ENCODE peak calls at places on chromosomes 2 and 18, in four cellular contexts. Y is GM10248, H is upper lobe of right lung, D is B cell. O is an unnamed sample.

GRCh38 chr2:238924496-238925195 is 76.8 kb downstream of the TWIST2 start:
- DNase-seq in Y (no peak), H (peak; percentile 48), D (no peak), O (no peak)

GRCh38 chr2:9656270-9656766 is 25.5 kb upstream of the YWHAQ start:
- DNase-seq in Y (peak; percentile 84), H (no peak), D (no peak), O (peak; percentile 84)

GRCh38 chr18:70195852-70196434 is 9.5 kb downstream of the RTTN start:
- DNase-seq in Y (peak; percentile 21), H (no peak), D (no peak), O (peak; percentile 30)

GRCh38 chr2:187390891-187391290 is 57.2 kb downstream of the CALCRL start:
- DNase-seq in Y (no peak), H (no peak), D (no peak), O (no peak)

GRCh38 chr2:130728007-130728454 is 839 bp upstream of the GPR148 start:
- DNase-seq in Y (no peak), H (no peak), D (no peak), O (peak; percentile 45)

GRCh38 chr2:61220768-61221167 is 58.8 kb downstream of the C2orf74 start:
- DNase-seq in Y (no peak), H (no peak), D (no peak), O (no peak)

GRCh38 chr2:162074937-162075688 is 1.1 kb upstream of the DPP4 start:
- DNase-seq in Y (no peak), H (no peak), D (no peak), O (no peak)

GRCh38 chr2:232420073-232420454 is 13.4 kb downstream of the ALPG start:
- DNase-seq in Y (no peak), H (peak; percentile 59), D (no peak), O (no peak)

GRCh38 chr2:170817247-170817998 is 736 bp downstream of the GAD1 start:
- DNase-seq in Y (peak; percentile 34), H (no peak), D (no peak), O (peak; percentile 51)

GRCh38 chr2:187215576-187216240 is 232.3 kb downstream of the CALCRL start:
- DNase-seq in Y (no peak), H (no peak), D (no peak), O (no peak)

GRCh38 chr2:170711774-170712652 is 3.1 kb upstream of the SP5 start:
- DNase-seq in Y (no peak), H (no peak), D (no peak), O (peak; percentile 31)

GRCh38 chr2:150647943-150648342 is 160.5 kb upstream of the RND3 start:
- DNase-seq in Y (no peak), H (no peak), D (no peak), O (no peak)

GRCh38 chr18:23356915-23357421 is 96.1 kb upstream of the RIOK3 start:
- DNase-seq in Y (no peak), H (no peak), D (no peak), O (no peak)

GRCh38 chr2:169799555-169799954 is 884 bp downstream of the SSB start:
- DNase-seq in Y (no peak), H (no peak), D (no peak), O (peak; percentile 21)

GRCh38 chr2:72778410-72778809 is 47.4 kb downstream of the EXOC6B start:
- DNase-seq in Y (no peak), H (no peak), D (no peak), O (no peak)

GRCh38 chr2:101387151-101387807 is at the start of gene CREG2:
- DNase-seq in Y (peak; percentile 34), H (peak; percentile 83), D (peak; percentile 43), O (peak; percentile 65)

GRCh38 chr2:39059366-39059952 is 61.4 kb downstream of the SOS1 start:
- DNase-seq in Y (peak; percentile 39), H (no peak), D (no peak), O (peak; percentile 38)

GRCh38 chr18:60446821-60447220 is 74.2 kb upstream of the MC4R start:
- DNase-seq in Y (no peak), H (no peak), D (no peak), O (no peak)

GRCh38 chr2:127072970-127073369 is 34.0 kb downstream of the BIN1 start:
- DNase-seq in Y (no peak), H (no peak), D (no peak), O (no peak)

GRCh38 chr2:240401308-240401707 is 34.2 kb upstream of the GPC1 start:
- DNase-seq in Y (no peak), H (peak; percentile 51), D (no peak), O (no peak)

GRCh38 chr2:118386636-118387302 is 298.5 kb downstream of the INSIG2 start:
- DNase-seq in Y (no peak), H (no peak), D (no peak), O (no peak)

GRCh38 chr18:24234850-24235418 is 96.1 kb downstream of the CABYR start:
- DNase-seq in Y (no peak), H (no peak), D (no peak), O (no peak)

GRCh38 chr18:9612215-9612830 is 2.0 kb downstream of the PPP4R1 start:
- DNase-seq in Y (peak; percentile 39), H (no peak), D (peak; percentile 67), O (peak; percentile 37)

GRCh38 chr18:45978084-45978483 is 11.0 kb upstream of the EPG5 start:
- DNase-seq in Y (no peak), H (no peak), D (no peak), O (no peak)

GRCh38 chr18:78862395-78862794 is 117.2 kb upstream of the SALL3 start:
- DNase-seq in Y (no peak), H (no peak), D (no peak), O (no peak)

GRCh38 chr18:2415656-2416055 is 155.6 kb downstream of the METTL4 start:
- DNase-seq in Y (no peak), H (no peak), D (no peak), O (no peak)

GRCh38 chr18:56294484-56295183 is 343.8 kb downstream of the TXNL1 start:
- DNase-seq in Y (no peak), H (no peak), D (no peak), O (no peak)

GRCh38 chr2:18825856-18826255 is 236.5 kb upstream of the NT5C1B start:
- DNase-seq in Y (no peak), H (no peak), D (no peak), O (no peak)

GRCh38 chr2:236904389-236905263 is 181.1 kb upstream of the COPS8 start:
- DNase-seq in Y (no peak), H (no peak), D (no peak), O (no peak)

GRCh38 chr2:179354739-179355537 is 90.3 kb upstream of the SESTD1 start:
- DNase-seq in Y (no peak), H (no peak), D (no peak), O (no peak)
- TF ChIP-seq CTCF in Y (peak; percentile 12), H (no peak), D (peak; percentile 38), O (no peak)

GRCh38 chr2:226124548-226125011 is 675.0 kb downstream of the IRS1 start:
- DNase-seq in Y (no peak), H (no peak), D (no peak), O (no peak)

GRCh38 chr2:226127682-226128081 is 671.9 kb downstream of the IRS1 start:
- DNase-seq in Y (no peak), H (no peak), D (no peak), O (no peak)

GRCh38 chr2:226123307-226123706 is 676.3 kb downstream of the IRS1 start:
- DNase-seq in Y (no peak), H (no peak), D (no peak), O (no peak)

GRCh38 chr2:226126104-226126503 is 673.5 kb downstream of the IRS1 start:
- DNase-seq in Y (no peak), H (no peak), D (no peak), O (no peak)

GRCh38 chr2:226125151-226125550 is 674.5 kb downstream of the IRS1 start:
- DNase-seq in Y (no peak), H (no peak), D (no peak), O (no peak)
- TF ChIP-seq CTCF in Y (no peak), H (no peak), D (no peak), O (no peak)

DNA sequence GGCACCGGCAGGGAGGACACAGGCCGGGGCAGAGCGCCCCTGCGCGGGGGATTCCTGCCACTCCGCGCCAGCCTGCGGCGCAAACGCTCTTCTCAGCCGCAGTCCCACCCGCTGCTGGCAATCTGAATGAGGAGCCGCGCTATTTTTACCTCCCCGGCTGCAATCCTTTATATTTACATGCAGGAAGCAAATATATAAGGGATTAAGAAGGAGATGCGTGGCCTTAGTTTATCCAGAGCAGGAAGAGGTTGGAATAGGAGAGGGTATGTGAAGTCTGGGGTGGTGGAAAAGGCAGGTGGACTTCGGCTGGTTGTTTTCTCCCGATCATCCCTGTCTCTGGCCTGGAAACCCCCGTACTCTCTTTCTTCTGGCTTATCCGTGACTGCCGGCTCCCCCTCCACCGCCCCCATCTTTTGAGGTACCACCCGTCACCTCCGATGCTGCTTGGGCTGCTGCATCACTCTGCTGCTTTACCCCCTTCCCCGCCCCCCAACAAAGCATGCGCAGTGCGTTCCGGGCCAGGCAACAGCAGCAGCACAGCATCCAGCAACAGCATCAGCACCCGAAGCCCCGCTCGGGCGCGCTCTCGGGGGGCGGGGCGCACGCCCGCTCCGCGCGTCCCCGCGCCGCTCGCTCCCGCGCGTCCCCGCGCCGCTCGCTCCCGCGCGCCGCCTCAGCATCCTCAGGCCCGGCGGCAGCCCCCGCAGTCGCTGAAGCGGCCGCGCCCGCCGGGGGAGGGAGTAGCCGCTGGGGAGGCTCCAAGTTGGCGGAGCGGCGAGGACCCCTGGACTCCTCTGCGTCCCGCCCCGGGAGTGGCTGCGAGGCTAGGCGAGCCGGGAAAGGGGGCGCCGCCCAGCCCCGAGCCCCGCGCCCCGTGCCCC is at the start of gene ADAM23:
- DNase-seq in Y (peak; percentile 64), H (no peak), D (peak; percentile 54), O (peak; percentile 85)
- TF ChIP-seq CTCF in Y (no peak), H (no peak), D (no peak), O (peak; percentile 19)

DNA sequence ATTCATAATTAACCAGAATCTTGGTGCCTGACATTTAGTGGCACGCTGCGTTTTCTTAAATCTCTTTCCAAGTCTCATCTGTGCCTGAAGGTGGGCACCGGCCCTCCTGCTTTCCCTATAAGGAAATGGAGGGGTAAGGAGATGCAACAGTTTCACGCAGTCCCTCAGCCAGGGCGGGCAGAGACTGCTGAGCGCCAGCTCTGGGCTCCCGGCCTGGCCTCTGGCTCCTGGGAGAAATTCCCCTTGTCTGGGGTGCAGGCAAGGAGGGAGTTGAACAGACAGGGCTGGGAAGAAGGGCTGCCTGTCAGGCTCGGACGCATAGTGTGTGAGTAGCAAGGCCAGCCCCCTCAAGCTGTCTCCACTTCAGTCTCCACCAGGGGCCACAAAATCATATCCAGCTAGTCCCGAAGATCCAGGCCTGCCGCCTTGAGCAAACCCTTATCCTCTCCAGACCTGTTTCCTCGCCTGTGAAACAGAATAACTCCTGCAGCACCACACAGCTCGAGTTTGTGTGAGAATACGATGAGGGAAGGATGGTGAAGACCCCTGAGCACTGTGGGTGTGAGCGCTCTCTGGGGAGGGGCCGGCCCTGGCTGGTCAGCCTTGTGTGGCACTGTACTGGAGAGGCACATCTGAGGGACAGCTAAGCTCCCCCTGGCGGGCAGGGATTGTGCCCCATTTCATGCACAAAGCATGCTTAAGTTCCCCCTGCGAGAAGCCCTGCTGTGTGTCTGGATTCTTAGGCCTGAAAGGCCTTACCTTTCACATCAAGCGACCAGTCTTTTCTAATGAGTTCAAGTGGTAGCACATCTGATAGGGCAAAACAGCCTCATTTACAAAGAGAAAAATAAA is 33.8 kb downstream of the SDC1 start:
- DNase-seq in Y (no peak), H (no peak), D (no peak), O (no peak)
- TF ChIP-seq CTCF in Y (no peak), H (no peak), D (no peak), O (no peak)

GRCh38 chr2:54899576-54900200 is 150.6 kb downstream of the RTN4 start:
- DNase-seq in Y (peak; percentile 23), H (no peak), D (no peak), O (peak; percentile 27)
- TF ChIP-seq CTCF in Y (peak; percentile 63), H (peak; percentile 61), D (peak; percentile 29), O (peak; percentile 26)

O was measured in GM13976.